ENCODE peak calls at places on chromosomes 4 and X, in six cellular contexts. Y is HuH-7, F is caudate nucleus, V is A549, D is OCI-LY7, L is ureter. G is an unnamed sample.

GRCh38 chr4:80172203-80172602 is 25.1 kb upstream of the PRDM8 start:
- DNase-seq in Y (no peak), F (no peak), V (no peak), D (no peak), L (no peak), G (no peak)

GRCh38 chr4:118729287-118730286 is 44.4 kb downstream of the METTL14 start:
- DNase-seq in Y (no peak), F (no peak), V (no peak), D (no peak), L (no peak), G (no peak)

GRCh38 chr4:74640111-74640903 is 154.0 kb downstream of the BTC start:
- DNase-seq in Y (no peak), F (no peak), V (no peak), D (no peak), L (no peak), G (no peak)

GRCh38 chr4:152590179-152591031 is 54.5 kb upstream of the FBXW7 start:
- DNase-seq in Y (no peak), F (no peak), V (no peak), D (no peak), L (no peak), G (no peak)

GRCh38 chr4:109730294-109731051 is 603 bp upstream of the PLA2G12A start:
- DNase-seq in Y (no peak), F (peak; percentile 50), V (peak; percentile 25), D (no peak), L (peak; percentile 69), G (peak; percentile 60)

GRCh38 chr4:7365472-7366179 is 69.1 kb downstream of the PSAPL1 start:
- DNase-seq in Y (no peak), F (peak; percentile 56), V (no peak), D (no peak), L (no peak), G (no peak)

GRCh38 chrX:133588827-133589226 is 173.5 kb upstream of the GPC4 start:
- DNase-seq in Y (no peak), F (no peak), V (no peak), D (no peak), L (no peak), G (no peak)

GRCh38 chr4:122384245-122384644 is 5.4 kb downstream of the ADAD1 start:
- DNase-seq in Y (no peak), F (no peak), V (no peak), D (no peak), L (no peak), G (no peak)

GRCh38 chrX:48966796-48967579 is 4.7 kb downstream of the KCND1 start:
- DNase-seq in Y (no peak), F (no peak), V (no peak), D (no peak), L (no peak), G (no peak)